ENCODE peak calls at places on chromosomes 4 and X, in nine cellular contexts. One of them, this sample, is unnamed.

GRCh38 chr4:145545538-145546224 is 64.0 kb downstream of the SMAD1 start:
- DNase-seq in transverse colon: peak; percentile 19
- DNase-seq in neural progenitor cell: no peak
- DNase-seq in IMR-90: peak; percentile 98
- DNase-seq in ovary: no peak
- DNase-seq in body of pancreas: peak; percentile 77
- DNase-seq in cardiac muscle cell: peak; percentile 94
- DNase-seq in CD8-positive, alpha-beta T cell: no peak
- DNase-seq in CD4-positive, CD25-positive, alpha-beta regulatory T cell: no peak
- DNase-seq in this sample: peak; percentile 48

GRCh38 chr4:1987296-1987695 is 21.5 kb downstream of the NELFA start:
- DNase-seq in transverse colon: no peak
- DNase-seq in neural progenitor cell: no peak
- DNase-seq in IMR-90: no peak
- DNase-seq in ovary: no peak
- DNase-seq in body of pancreas: no peak
- DNase-seq in cardiac muscle cell: no peak
- DNase-seq in CD8-positive, alpha-beta T cell: no peak
- DNase-seq in CD4-positive, CD25-positive, alpha-beta regulatory T cell: no peak
- DNase-seq in this sample: no peak

GRCh38 chrX:37349131-37350033 is at the start of gene PRRG1:
- DNase-seq in transverse colon: peak; percentile 77
- DNase-seq in neural progenitor cell: peak; percentile 96
- DNase-seq in IMR-90: peak; percentile 83
- DNase-seq in ovary: peak; percentile 70
- DNase-seq in body of pancreas: peak; percentile 79
- DNase-seq in cardiac muscle cell: peak; percentile 90
- DNase-seq in CD8-positive, alpha-beta T cell: no peak
- DNase-seq in CD4-positive, CD25-positive, alpha-beta regulatory T cell: no peak
- DNase-seq in this sample: peak; percentile 70

GRCh38 chr4:158170691-158171455 is 2.0 kb downstream of the GASK1B start:
- DNase-seq in transverse colon: peak; percentile 45
- DNase-seq in neural progenitor cell: no peak
- DNase-seq in IMR-90: peak; percentile 23
- DNase-seq in ovary: peak; percentile 76
- DNase-seq in body of pancreas: peak; percentile 77
- DNase-seq in cardiac muscle cell: peak; percentile 70
- DNase-seq in CD8-positive, alpha-beta T cell: no peak
- DNase-seq in CD4-positive, CD25-positive, alpha-beta regulatory T cell: no peak
- DNase-seq in this sample: peak; percentile 44

GRCh38 chrX:135396109-135396508 is 25.6 kb upstream of the SMIM10L2A start:
- DNase-seq in transverse colon: no peak
- DNase-seq in neural progenitor cell: no peak
- DNase-seq in IMR-90: peak; percentile 3
- DNase-seq in ovary: no peak
- DNase-seq in body of pancreas: no peak
- DNase-seq in cardiac muscle cell: no peak
- DNase-seq in CD8-positive, alpha-beta T cell: no peak
- DNase-seq in CD4-positive, CD25-positive, alpha-beta regulatory T cell: no peak
- DNase-seq in this sample: no peak

GRCh38 chr4:6282247-6282646 is 12.6 kb downstream of the WFS1 start:
- DNase-seq in transverse colon: no peak
- DNase-seq in neural progenitor cell: no peak
- DNase-seq in IMR-90: peak; percentile 62
- DNase-seq in ovary: peak; percentile 50
- DNase-seq in body of pancreas: no peak
- DNase-seq in cardiac muscle cell: peak; percentile 67
- DNase-seq in CD8-positive, alpha-beta T cell: no peak
- DNase-seq in CD4-positive, CD25-positive, alpha-beta regulatory T cell: no peak
- DNase-seq in this sample: peak; percentile 51

GRCh38 chrX:115297189-115297588 is 7.7 kb downstream of the LUZP4 start:
- DNase-seq in transverse colon: no peak
- DNase-seq in neural progenitor cell: no peak
- DNase-seq in IMR-90: no peak
- DNase-seq in ovary: no peak
- DNase-seq in body of pancreas: no peak
- DNase-seq in cardiac muscle cell: no peak
- DNase-seq in CD8-positive, alpha-beta T cell: no peak
- DNase-seq in CD4-positive, CD25-positive, alpha-beta regulatory T cell: no peak
- DNase-seq in this sample: no peak

GRCh38 chrX:146224442-146224841 is 406.8 kb downstream of the SLITRK2 start:
- DNase-seq in transverse colon: no peak
- DNase-seq in neural progenitor cell: peak; percentile 20
- DNase-seq in IMR-90: no peak
- DNase-seq in ovary: no peak
- DNase-seq in body of pancreas: no peak
- DNase-seq in cardiac muscle cell: no peak
- DNase-seq in CD8-positive, alpha-beta T cell: no peak
- DNase-seq in CD4-positive, CD25-positive, alpha-beta regulatory T cell: no peak
- DNase-seq in this sample: no peak

GRCh38 chr4:168128601-168129000 is 36.3 kb downstream of the ANXA10 start:
- DNase-seq in transverse colon: no peak
- DNase-seq in neural progenitor cell: no peak
- DNase-seq in IMR-90: no peak
- DNase-seq in ovary: no peak
- DNase-seq in body of pancreas: peak; percentile 55
- DNase-seq in cardiac muscle cell: no peak
- DNase-seq in CD8-positive, alpha-beta T cell: no peak
- DNase-seq in CD4-positive, CD25-positive, alpha-beta regulatory T cell: no peak
- DNase-seq in this sample: no peak

GRCh38 chrX:9535101-9535500 is 70.2 kb downstream of the TBL1X start:
- DNase-seq in transverse colon: no peak
- DNase-seq in neural progenitor cell: no peak
- DNase-seq in IMR-90: peak; percentile 35
- DNase-seq in ovary: no peak
- DNase-seq in body of pancreas: no peak
- DNase-seq in cardiac muscle cell: no peak
- DNase-seq in CD8-positive, alpha-beta T cell: no peak
- DNase-seq in CD4-positive, CD25-positive, alpha-beta regulatory T cell: no peak
- DNase-seq in this sample: no peak

GRCh38 chr4:153177841-153178240 is 26.4 kb upstream of the TRIM2 start:
- DNase-seq in transverse colon: no peak
- DNase-seq in neural progenitor cell: no peak
- DNase-seq in IMR-90: no peak
- DNase-seq in ovary: no peak
- DNase-seq in body of pancreas: no peak
- DNase-seq in cardiac muscle cell: no peak
- DNase-seq in CD8-positive, alpha-beta T cell: no peak
- DNase-seq in CD4-positive, CD25-positive, alpha-beta regulatory T cell: no peak
- DNase-seq in this sample: no peak

GRCh38 chr4:173807347-173807746 is 277.3 kb upstream of the HAND2 start:
- DNase-seq in transverse colon: peak; percentile 7
- DNase-seq in neural progenitor cell: no peak
- DNase-seq in IMR-90: no peak
- DNase-seq in ovary: peak; percentile 64
- DNase-seq in body of pancreas: peak; percentile 19
- DNase-seq in cardiac muscle cell: no peak
- DNase-seq in CD8-positive, alpha-beta T cell: no peak
- DNase-seq in CD4-positive, CD25-positive, alpha-beta regulatory T cell: no peak
- DNase-seq in this sample: no peak

GRCh38 chr4:76993787-76994641 is 44.5 kb downstream of the SEPTIN11 start:
- DNase-seq in transverse colon: no peak
- DNase-seq in neural progenitor cell: no peak
- DNase-seq in IMR-90: no peak
- DNase-seq in ovary: no peak
- DNase-seq in body of pancreas: peak; percentile 15
- DNase-seq in cardiac muscle cell: no peak
- DNase-seq in CD8-positive, alpha-beta T cell: peak; percentile 21
- DNase-seq in CD4-positive, CD25-positive, alpha-beta regulatory T cell: peak; percentile 81
- DNase-seq in this sample: no peak

GRCh38 chr4:114132830-114133229 is 153.4 kb upstream of the ARSJ start:
- DNase-seq in transverse colon: no peak
- DNase-seq in neural progenitor cell: peak; percentile 14
- DNase-seq in IMR-90: no peak
- DNase-seq in ovary: no peak
- DNase-seq in body of pancreas: no peak
- DNase-seq in cardiac muscle cell: peak; percentile 10
- DNase-seq in CD8-positive, alpha-beta T cell: no peak
- DNase-seq in CD4-positive, CD25-positive, alpha-beta regulatory T cell: no peak
- DNase-seq in this sample: no peak

GRCh38 chr4:6337331-6337935 is 67.8 kb downstream of the WFS1 start:
- DNase-seq in transverse colon: no peak
- DNase-seq in neural progenitor cell: peak; percentile 76
- DNase-seq in IMR-90: no peak
- DNase-seq in ovary: no peak
- DNase-seq in body of pancreas: peak; percentile 64
- DNase-seq in cardiac muscle cell: no peak
- DNase-seq in CD8-positive, alpha-beta T cell: no peak
- DNase-seq in CD4-positive, CD25-positive, alpha-beta regulatory T cell: no peak
- DNase-seq in this sample: no peak

GRCh38 chrX:16458208-16458607 is 191.8 kb upstream of the S100G start:
- DNase-seq in transverse colon: no peak
- DNase-seq in neural progenitor cell: no peak
- DNase-seq in IMR-90: no peak
- DNase-seq in ovary: no peak
- DNase-seq in body of pancreas: no peak
- DNase-seq in cardiac muscle cell: no peak
- DNase-seq in CD8-positive, alpha-beta T cell: no peak
- DNase-seq in CD4-positive, CD25-positive, alpha-beta regulatory T cell: no peak
- DNase-seq in this sample: no peak

GRCh38 chr4:76943790-76944189 is 5.8 kb upstream of the SEPTIN11 start:
- DNase-seq in transverse colon: no peak
- DNase-seq in neural progenitor cell: no peak
- DNase-seq in IMR-90: no peak
- DNase-seq in ovary: no peak
- DNase-seq in body of pancreas: peak; percentile 19
- DNase-seq in cardiac muscle cell: no peak
- DNase-seq in CD8-positive, alpha-beta T cell: no peak
- DNase-seq in CD4-positive, CD25-positive, alpha-beta regulatory T cell: no peak
- DNase-seq in this sample: no peak

GRCh38 chrX:153769865-153770605 is 6.0 kb downstream of the PLXNB3 start:
- DNase-seq in transverse colon: peak; percentile 5
- DNase-seq in neural progenitor cell: no peak
- DNase-seq in IMR-90: no peak
- DNase-seq in ovary: no peak
- DNase-seq in body of pancreas: no peak
- DNase-seq in cardiac muscle cell: no peak
- DNase-seq in CD8-positive, alpha-beta T cell: no peak
- DNase-seq in CD4-positive, CD25-positive, alpha-beta regulatory T cell: no peak
- DNase-seq in this sample: no peak

GRCh38 chr4:54229631-54230478 is 762 bp downstream of the PDGFRA start:
- DNase-seq in transverse colon: no peak
- DNase-seq in neural progenitor cell: peak; percentile 61
- DNase-seq in IMR-90: peak; percentile 69
- DNase-seq in ovary: peak; percentile 41
- DNase-seq in body of pancreas: peak; percentile 29
- DNase-seq in cardiac muscle cell: peak; percentile 59
- DNase-seq in CD8-positive, alpha-beta T cell: no peak
- DNase-seq in CD4-positive, CD25-positive, alpha-beta regulatory T cell: no peak
- DNase-seq in this sample: no peak

GRCh38 chrX:42028113-42028512 is 104.8 kb upstream of the CASK start:
- DNase-seq in transverse colon: no peak
- DNase-seq in neural progenitor cell: no peak
- DNase-seq in IMR-90: no peak
- DNase-seq in ovary: no peak
- DNase-seq in body of pancreas: peak; percentile 52
- DNase-seq in cardiac muscle cell: no peak
- DNase-seq in CD8-positive, alpha-beta T cell: no peak
- DNase-seq in CD4-positive, CD25-positive, alpha-beta regulatory T cell: no peak
- DNase-seq in this sample: no peak

GRCh38 chrX:46279214-46279924 is 265.9 kb downstream of the ZNF674 start:
- DNase-seq in transverse colon: no peak
- DNase-seq in neural progenitor cell: no peak
- DNase-seq in IMR-90: no peak
- DNase-seq in ovary: no peak
- DNase-seq in body of pancreas: no peak
- DNase-seq in cardiac muscle cell: peak; percentile 13
- DNase-seq in CD8-positive, alpha-beta T cell: no peak
- DNase-seq in CD4-positive, CD25-positive, alpha-beta regulatory T cell: no peak
- DNase-seq in this sample: no peak

GRCh38 chrX:136586386-136586785 is 54.4 kb downstream of the VGLL1 start:
- DNase-seq in transverse colon: no peak
- DNase-seq in neural progenitor cell: no peak
- DNase-seq in IMR-90: no peak
- DNase-seq in ovary: no peak
- DNase-seq in body of pancreas: no peak
- DNase-seq in cardiac muscle cell: no peak
- DNase-seq in CD8-positive, alpha-beta T cell: no peak
- DNase-seq in CD4-positive, CD25-positive, alpha-beta regulatory T cell: peak; percentile 66
- DNase-seq in this sample: no peak

GRCh38 chr4:858831-859451 is 33.0 kb upstream of the CPLX1 start:
- DNase-seq in transverse colon: no peak
- DNase-seq in neural progenitor cell: no peak
- DNase-seq in IMR-90: no peak
- DNase-seq in ovary: no peak
- DNase-seq in body of pancreas: no peak
- DNase-seq in cardiac muscle cell: no peak
- DNase-seq in CD8-positive, alpha-beta T cell: no peak
- DNase-seq in CD4-positive, CD25-positive, alpha-beta regulatory T cell: no peak
- DNase-seq in this sample: no peak

GRCh38 chr4:87677731-87678130 is 27.7 kb downstream of the DMP1 start:
- DNase-seq in transverse colon: no peak
- DNase-seq in neural progenitor cell: no peak
- DNase-seq in IMR-90: no peak
- DNase-seq in ovary: peak; percentile 47
- DNase-seq in body of pancreas: no peak
- DNase-seq in cardiac muscle cell: no peak
- DNase-seq in CD8-positive, alpha-beta T cell: no peak
- DNase-seq in CD4-positive, CD25-positive, alpha-beta regulatory T cell: no peak
- DNase-seq in this sample: no peak
- H3K4me3 ChIP-seq in transverse colon: no peak overlapping the region
- H3K4me3 ChIP-seq in neural progenitor cell: no peak overlapping the region
- H3K4me3 ChIP-seq in IMR-90: no peak overlapping the region
- H3K4me3 ChIP-seq in ovary: no peak overlapping the region
- H3K4me3 ChIP-seq in body of pancreas: no peak overlapping the region
- H3K4me3 ChIP-seq in cardiac muscle cell: no peak overlapping the region
- H3K4me3 ChIP-seq in CD8-positive, alpha-beta T cell: no peak overlapping the region
- H3K4me3 ChIP-seq in CD4-positive, CD25-positive, alpha-beta regulatory T cell: no peak overlapping the region
- H3K4me3 ChIP-seq in this sample: no peak overlapping the region

GRCh38 chr4:87031946-87032345 is 97.1 kb downstream of the AFF1 start:
- DNase-seq in transverse colon: no peak
- DNase-seq in neural progenitor cell: peak; percentile 47
- DNase-seq in IMR-90: no peak
- DNase-seq in ovary: no peak
- DNase-seq in body of pancreas: no peak
- DNase-seq in cardiac muscle cell: peak; percentile 42
- DNase-seq in CD8-positive, alpha-beta T cell: no peak
- DNase-seq in CD4-positive, CD25-positive, alpha-beta regulatory T cell: no peak
- DNase-seq in this sample: no peak
- H3K4me1 ChIP-seq in transverse colon: peaks cover 81% of the 10 kb centered on the region
- H3K4me1 ChIP-seq in neural progenitor cell: peaks cover 89% of the 10 kb centered on the region
- H3K4me1 ChIP-seq in IMR-90: peaks cover 21% of the 10 kb centered on the region
- H3K4me1 ChIP-seq in ovary: peaks cover 40% of the 10 kb centered on the region
- H3K4me1 ChIP-seq in body of pancreas: peaks cover 90% of the 10 kb centered on the region
- H3K4me1 ChIP-seq in cardiac muscle cell: peaks cover 78% of the 10 kb centered on the region
- H3K4me1 ChIP-seq in CD8-positive, alpha-beta T cell: peaks cover 12% of the 10 kb centered on the region
- H3K4me1 ChIP-seq in CD4-positive, CD25-positive, alpha-beta regulatory T cell: peaks cover 23% of the 10 kb centered on the region
- H3K4me1 ChIP-seq in this sample: peaks cover 72% of the 10 kb centered on the region

GRCh38 chrX:151727346-151727745 is 7.2 kb upstream of the CNGA2 start:
- DNase-seq in transverse colon: no peak
- DNase-seq in neural progenitor cell: no peak
- DNase-seq in IMR-90: no peak
- DNase-seq in ovary: no peak
- DNase-seq in body of pancreas: no peak
- DNase-seq in cardiac muscle cell: no peak
- DNase-seq in CD8-positive, alpha-beta T cell: no peak
- DNase-seq in CD4-positive, CD25-positive, alpha-beta regulatory T cell: no peak
- DNase-seq in this sample: no peak
- H3K36me3 ChIP-seq in transverse colon: no peaks in the 10 kb centered on the region
- H3K36me3 ChIP-seq in neural progenitor cell: no peaks in the 10 kb centered on the region
- H3K36me3 ChIP-seq in IMR-90: no peaks in the 10 kb centered on the region
- H3K36me3 ChIP-seq in ovary: no peaks in the 10 kb centered on the region
- H3K36me3 ChIP-seq in body of pancreas: no peaks in the 10 kb centered on the region
- H3K36me3 ChIP-seq in cardiac muscle cell: no peaks in the 10 kb centered on the region
- H3K36me3 ChIP-seq in CD8-positive, alpha-beta T cell: no peaks in the 10 kb centered on the region
- H3K36me3 ChIP-seq in CD4-positive, CD25-positive, alpha-beta regulatory T cell: no peaks in the 10 kb centered on the region
- H3K36me3 ChIP-seq in this sample: no peaks in the 10 kb centered on the region

GRCh38 chr4:123351713-123352112 is 44.9 kb upstream of the SPRY1 start:
- DNase-seq in transverse colon: no peak
- DNase-seq in neural progenitor cell: no peak
- DNase-seq in IMR-90: no peak
- DNase-seq in ovary: no peak
- DNase-seq in body of pancreas: peak; percentile 71
- DNase-seq in cardiac muscle cell: no peak
- DNase-seq in CD8-positive, alpha-beta T cell: no peak
- DNase-seq in CD4-positive, CD25-positive, alpha-beta regulatory T cell: no peak
- DNase-seq in this sample: no peak
- H3K4me3 ChIP-seq in transverse colon: no peak overlapping the region
- H3K4me3 ChIP-seq in neural progenitor cell: no peak overlapping the region
- H3K4me3 ChIP-seq in IMR-90: no peak overlapping the region
- H3K4me3 ChIP-seq in ovary: no peak overlapping the region
- H3K4me3 ChIP-seq in body of pancreas: no peak overlapping the region
- H3K4me3 ChIP-seq in cardiac muscle cell: no peak overlapping the region
- H3K4me3 ChIP-seq in CD8-positive, alpha-beta T cell: no peak overlapping the region
- H3K4me3 ChIP-seq in CD4-positive, CD25-positive, alpha-beta regulatory T cell: no peak overlapping the region
- H3K4me3 ChIP-seq in this sample: no peak overlapping the region